ENCODE peak calls at places on chromosomes 16 and 17, in five cellular contexts. One of them, this sample, is unnamed.

GRCh38 chr16:65634291-65634690 is 512.4 kb upstream of the CDH11 start:
- DNase-seq in NT2/D1: no peak
- DNase-seq in GM12878: no peak
- DNase-seq in HepG2: no peak
- DNase-seq in H1: no peak
- DNase-seq in this sample: no peak

GRCh38 chr17:41327411-41328120 is 12.1 kb upstream of the KRTAP17-1 start:
- DNase-seq in NT2/D1: no peak
- DNase-seq in HepG2: no peak
- DNase-seq in H1: no peak
- DNase-seq in GM12878: no peak
- DNase-seq in this sample: no peak

GRCh38 chr16:69131167-69131748 is 1.1 kb downstream of the CHTF8 start:
- DNase-seq in HepG2: no peak
- DNase-seq in H1: no peak
- DNase-seq in NT2/D1: peak
- DNase-seq in GM12878: no peak
- DNase-seq in this sample: peak

GRCh38 chr17:80917716-80918560 is 73.7 kb upstream of the CHMP6 start:
- DNase-seq in GM12878: no peak
- DNase-seq in NT2/D1: no peak
- DNase-seq in HepG2: no peak
- DNase-seq in H1: no peak
- DNase-seq in this sample: no peak

GRCh38 chr16:85551319-85551978 is 61.7 kb upstream of the GSE1 start:
- DNase-seq in NT2/D1: no peak
- DNase-seq in H1: no peak
- DNase-seq in GM12878: no peak
- DNase-seq in HepG2: no peak
- DNase-seq in this sample: no peak

GRCh38 chr16:3068486-3068885 is 3.0 kb downstream of the IL32 start:
- DNase-seq in GM12878: no peak
- DNase-seq in H1: no peak
- DNase-seq in NT2/D1: no peak
- DNase-seq in HepG2: no peak
- DNase-seq in this sample: no peak

GRCh38 chr17:67289174-67289876 is 44.3 kb upstream of the HELZ start:
- DNase-seq in NT2/D1: no peak
- DNase-seq in H1: no peak
- DNase-seq in HepG2: no peak
- DNase-seq in GM12878: no peak
- DNase-seq in this sample: no peak

GRCh38 chr17:44348234-44348987 is 3.3 kb downstream of the GRN start:
- DNase-seq in NT2/D1: no peak
- DNase-seq in HepG2: no peak
- DNase-seq in H1: no peak
- DNase-seq in GM12878: peak
- DNase-seq in this sample: no peak

GRCh38 chr16:56191807-56192643 is 736 bp downstream of the GNAO1 start:
- DNase-seq in GM12878: no peak
- DNase-seq in H1: no peak
- DNase-seq in NT2/D1: no peak
- DNase-seq in HepG2: no peak
- DNase-seq in this sample: no peak

GRCh38 chr17:75271233-75271954 is 363 bp upstream of the MIF4GD start:
- DNase-seq in GM12878: no peak
- DNase-seq in H1: no peak
- DNase-seq in NT2/D1: no peak
- DNase-seq in HepG2: peak
- DNase-seq in this sample: peak

GRCh38 chr17:13735861-13736260 is 134.1 kb upstream of the HS3ST3A1 start:
- DNase-seq in HepG2: no peak
- DNase-seq in GM12878: no peak
- DNase-seq in H1: no peak
- DNase-seq in NT2/D1: no peak
- DNase-seq in this sample: no peak

GRCh38 chr16:57316390-57317017 is 32.0 kb upstream of the PLLP start:
- DNase-seq in H1: no peak
- DNase-seq in HepG2: no peak
- DNase-seq in NT2/D1: no peak
- DNase-seq in GM12878: no peak
- DNase-seq in this sample: no peak

GRCh38 chr16:79229371-79229770 is 371.2 kb downstream of the MAF start:
- DNase-seq in GM12878: no peak
- DNase-seq in H1: no peak
- DNase-seq in HepG2: no peak
- DNase-seq in NT2/D1: no peak
- DNase-seq in this sample: no peak

GRCh38 chr17:39212841-39213480 is 12.8 kb downstream of the STAC2 start:
- DNase-seq in GM12878: no peak
- DNase-seq in NT2/D1: no peak
- DNase-seq in HepG2: no peak
- DNase-seq in H1: no peak
- DNase-seq in this sample: no peak

GRCh38 chr17:74968361-74968780 is 4.2 kb downstream of the HID1 start:
- DNase-seq in GM12878: no peak
- DNase-seq in H1: no peak
- DNase-seq in NT2/D1: no peak
- DNase-seq in HepG2: no peak
- DNase-seq in this sample: no peak

GRCh38 chr17:31391496-31391949 is at the start of gene RAB11FIP4:
- DNase-seq in NT2/D1: no peak
- DNase-seq in H1: no peak
- DNase-seq in GM12878: no peak
- DNase-seq in HepG2: no peak
- DNase-seq in this sample: peak

GRCh38 chr17:8001976-8002645 is at the start of gene GUCY2D:
- DNase-seq in HepG2: no peak
- DNase-seq in GM12878: no peak
- DNase-seq in NT2/D1: no peak
- DNase-seq in H1: no peak
- DNase-seq in this sample: no peak

GRCh38 chr17:36088559-36089376 is 1.2 kb downstream of the CCL3 start:
- DNase-seq in GM12878: no peak
- DNase-seq in H1: no peak
- DNase-seq in HepG2: no peak
- DNase-seq in NT2/D1: no peak
- DNase-seq in this sample: no peak

GRCh38 chr17:19830061-19830460 is 37.7 kb downstream of the ULK2 start:
- DNase-seq in GM12878: no peak
- DNase-seq in H1: no peak
- DNase-seq in HepG2: no peak
- DNase-seq in NT2/D1: no peak
- DNase-seq in this sample: no peak

GRCh38 chr17:31869031-31869430 is 10.0 kb upstream of the COPRS start:
- DNase-seq in HepG2: no peak
- DNase-seq in H1: no peak
- DNase-seq in NT2/D1: no peak
- DNase-seq in GM12878: no peak
- DNase-seq in this sample: no peak

GRCh38 chr16:47978491-47979490 is 177.0 kb downstream of the ABCC12 start:
- DNase-seq in H1: no peak
- DNase-seq in HepG2: no peak
- DNase-seq in GM12878: no peak
- DNase-seq in NT2/D1: no peak
- DNase-seq in this sample: no peak

GRCh38 chr17:39174907-39175694 is 9.1 kb upstream of the ARL5C start:
- DNase-seq in H1: peak
- DNase-seq in NT2/D1: peak
- DNase-seq in HepG2: peak
- DNase-seq in GM12878: no peak
- DNase-seq in this sample: peak

GRCh38 chr16:55542459-55543082 is 23.9 kb upstream of the CAPNS2 start:
- DNase-seq in H1: no peak
- DNase-seq in NT2/D1: no peak
- DNase-seq in HepG2: no peak
- DNase-seq in GM12878: no peak
- DNase-seq in this sample: no peak

GRCh38 chr16:83268164-83268563 is 539.6 kb upstream of the HSBP1 start:
- DNase-seq in HepG2: no peak
- DNase-seq in NT2/D1: no peak
- DNase-seq in GM12878: no peak
- DNase-seq in H1: no peak
- DNase-seq in this sample: no peak
- TF ChIP-seq SUZ12 in HepG2: no peak
- TF ChIP-seq SUZ12 in NT2/D1: no peak
- TF ChIP-seq SUZ12 in GM12878: no peak
- TF ChIP-seq SUZ12 in H1: no peak
- TF ChIP-seq SUZ12 in this sample: no peak

DNA sequence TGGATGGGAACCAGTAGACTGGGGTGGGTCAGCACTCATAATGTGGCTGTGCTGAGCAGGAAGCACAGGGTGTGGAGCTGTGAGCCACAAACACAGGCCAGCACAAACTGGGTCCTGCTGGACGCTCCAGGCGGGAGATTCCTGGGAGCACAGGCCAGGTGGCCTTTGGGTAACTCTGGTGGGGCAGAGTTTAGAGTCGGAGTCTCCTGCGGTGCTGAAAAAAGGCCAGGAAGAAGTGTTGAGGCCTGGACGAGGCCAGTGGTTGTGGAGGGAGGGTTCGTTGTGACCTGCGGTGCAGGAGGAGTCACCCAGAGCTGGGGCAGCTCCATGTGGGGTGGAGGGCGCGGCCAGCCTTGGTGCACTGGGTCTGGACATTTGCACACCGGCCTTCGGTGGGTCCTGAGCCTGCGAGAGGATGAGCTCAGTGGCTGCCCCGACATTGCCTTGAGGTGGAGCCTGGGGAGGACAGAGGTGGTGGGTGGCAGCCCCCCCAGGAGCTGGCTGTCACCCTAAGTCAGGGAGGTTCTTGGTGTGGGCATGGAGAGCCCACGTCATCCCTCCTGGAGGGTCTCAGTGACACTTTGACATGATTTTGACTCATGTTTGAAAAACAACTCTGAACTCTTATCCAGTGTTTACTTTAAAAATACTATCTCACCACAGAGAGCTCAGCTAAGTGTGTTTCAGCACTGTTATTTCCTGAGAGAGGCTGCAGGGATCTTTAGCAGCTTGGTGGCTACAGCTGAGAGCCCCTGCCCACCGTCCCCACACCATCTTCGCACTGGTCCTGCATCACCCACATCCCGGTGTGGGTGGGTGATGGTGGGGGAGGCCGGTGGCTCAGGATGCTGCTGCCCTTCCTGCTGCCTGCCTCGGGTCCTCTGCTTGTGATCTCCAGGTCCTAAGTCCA is 98.7 kb downstream of the NPIPB11 start:
- DNase-seq in H1: no peak
- DNase-seq in GM12878: no peak
- DNase-seq in NT2/D1: no peak
- DNase-seq in HepG2: peak
- DNase-seq in this sample: no peak
- TF ChIP-seq SUZ12 in H1: no peak
- TF ChIP-seq SUZ12 in GM12878: no peak
- TF ChIP-seq SUZ12 in NT2/D1: no peak
- TF ChIP-seq SUZ12 in HepG2: no peak
- TF ChIP-seq SUZ12 in this sample: no peak

DNA sequence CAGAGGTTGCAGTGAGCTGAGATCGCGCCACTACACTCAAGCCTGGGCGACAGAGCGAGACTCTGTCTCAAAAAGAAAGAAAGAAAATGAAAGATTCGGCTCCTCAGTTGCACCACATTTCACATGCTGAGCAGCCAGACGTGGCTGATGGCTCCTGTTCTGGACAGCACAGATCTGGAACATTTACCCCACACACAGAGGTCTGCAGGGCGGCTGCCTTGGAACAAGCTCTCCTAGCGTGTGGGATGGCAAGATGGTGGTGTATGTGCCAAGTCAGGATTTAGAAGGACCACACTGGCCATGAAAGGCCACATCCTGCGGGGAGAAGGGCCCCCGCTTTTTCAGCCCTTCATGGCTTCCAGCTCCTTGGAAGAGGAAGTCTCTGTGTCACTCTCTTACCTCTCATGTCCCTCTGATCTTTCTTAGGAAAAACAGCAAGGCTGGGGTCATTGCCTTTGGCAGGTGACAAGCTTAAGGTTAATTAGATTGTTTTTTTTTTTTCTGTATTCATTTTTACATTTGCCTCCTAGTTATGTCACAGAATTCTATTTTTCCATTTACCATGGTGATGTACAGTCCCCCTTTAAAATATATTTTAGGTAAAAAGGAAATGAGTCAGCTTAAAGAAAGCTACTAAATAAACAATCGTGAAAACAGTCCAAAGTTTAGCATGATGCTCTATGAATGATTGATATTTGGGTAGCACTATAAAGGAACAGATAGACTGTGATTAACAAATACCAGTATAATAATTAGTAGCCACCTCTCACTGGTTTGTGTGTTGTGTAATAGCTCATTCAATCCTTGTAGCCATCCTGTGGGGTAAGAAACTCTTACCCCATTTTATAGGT is 396.6 kb downstream of the CPPED1 start:
- DNase-seq in GM12878: no peak
- DNase-seq in H1: no peak
- DNase-seq in HepG2: peak
- DNase-seq in NT2/D1: no peak
- DNase-seq in this sample: no peak
- TF ChIP-seq SUZ12 in GM12878: no peak
- TF ChIP-seq SUZ12 in H1: no peak
- TF ChIP-seq SUZ12 in HepG2: no peak
- TF ChIP-seq SUZ12 in NT2/D1: no peak
- TF ChIP-seq SUZ12 in this sample: no peak

DNA sequence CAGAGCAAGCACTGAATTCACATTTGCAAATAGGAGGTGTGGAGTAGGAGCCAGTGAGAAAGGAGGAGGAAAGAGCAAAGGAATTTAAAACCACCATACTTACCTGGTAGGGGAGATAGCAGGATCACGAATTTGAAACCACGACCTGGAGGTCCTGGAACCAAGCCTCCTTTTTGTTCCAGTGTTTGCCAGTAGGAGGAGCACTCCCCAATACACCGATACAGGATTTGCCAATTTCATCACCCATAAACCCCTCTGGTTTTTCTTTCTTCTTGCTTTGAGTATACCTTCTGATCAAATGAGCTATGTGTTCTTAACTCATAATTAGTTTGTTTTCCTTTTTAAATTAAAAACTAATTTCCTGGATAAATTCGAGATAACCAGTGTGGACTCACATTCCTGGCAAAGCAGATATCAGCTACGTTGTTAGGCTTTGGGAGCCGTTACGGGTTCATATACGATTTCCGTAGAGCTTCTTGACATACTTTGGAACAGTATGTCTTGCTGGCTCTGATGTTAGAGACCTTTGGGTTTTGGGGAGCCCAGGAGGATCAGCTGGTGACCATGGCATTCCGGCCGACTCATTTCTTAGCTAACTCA is 22.7 kb downstream of the BCO1 start:
- DNase-seq in H1: no peak
- DNase-seq in NT2/D1: no peak
- DNase-seq in HepG2: peak
- DNase-seq in GM12878: no peak
- DNase-seq in this sample: peak
- TF ChIP-seq SUZ12 in H1: no peak
- TF ChIP-seq SUZ12 in NT2/D1: no peak
- TF ChIP-seq SUZ12 in HepG2: no peak
- TF ChIP-seq SUZ12 in GM12878: no peak
- TF ChIP-seq SUZ12 in this sample: no peak